ENCODE peak calls at places on chromosomes 12 and 14, in ten cellular contexts. P, I, D, U, Q, T, V, C, X and F are unnamed samples.

GRCh38 chr14:26138764-26139445 is 458.9 kb downstream of the NOVA1 start:
- DNase-seq in P (no peak), I (no peak), D (no peak), U (no peak), Q (peak), T (no peak), V (peak), C (no peak), X (no peak), F (no peak)

GRCh38 chr12:92640686-92641085 is 62.1 kb upstream of the PLEKHG7 start:
- DNase-seq in P (no peak), I (no peak), D (no peak), U (no peak), Q (no peak), T (no peak), V (no peak), C (no peak), X (no peak), F (no peak)

GRCh38 chr12:103102225-103102744 is 144.8 kb downstream of the ASCL1 start:
- DNase-seq in P (no peak), I (no peak), D (no peak), U (no peak), Q (no peak), T (no peak), V (no peak), C (no peak), X (no peak), F (no peak)

GRCh38 chr12:132243596-132244289 is 85.6 kb downstream of the GALNT9 start:
- DNase-seq in P (no peak), I (no peak), D (no peak), U (no peak), Q (no peak), T (no peak), V (peak), C (no peak), X (peak), F (peak)

GRCh38 chr14:76550534-76550933 is 174.6 kb downstream of the ESRRB start:
- DNase-seq in P (no peak), I (no peak), D (no peak), U (no peak), Q (no peak), T (no peak), V (no peak), C (no peak), X (no peak), F (peak)

GRCh38 chr14:101600891-101601602 is 39.8 kb downstream of the DIO3 start:
- DNase-seq in P (peak), I (no peak), D (no peak), U (no peak), Q (no peak), T (no peak), V (no peak), C (peak), X (peak), F (no peak)

GRCh38 chr12:93358821-93359220 is 18.9 kb upstream of the NUDT4 start:
- DNase-seq in P (no peak), I (no peak), D (no peak), U (no peak), Q (no peak), T (no peak), V (no peak), C (no peak), X (no peak), F (no peak)

GRCh38 chr12:1607940-1608782 is 13.8 kb upstream of the FBXL14 start:
- DNase-seq in P (no peak), I (no peak), D (no peak), U (no peak), Q (peak), T (no peak), V (no peak), C (no peak), X (no peak), F (no peak)

GRCh38 chr12:6038160-6038559 is 86.3 kb downstream of the VWF start:
- DNase-seq in P (peak), I (peak), D (no peak), U (peak), Q (peak), T (no peak), V (peak), C (no peak), X (no peak), F (peak)

GRCh38 chr12:3821441-3821840 is 51.8 kb downstream of the PARP11 start:
- DNase-seq in P (no peak), I (no peak), D (no peak), U (no peak), Q (no peak), T (no peak), V (no peak), C (no peak), X (no peak), F (peak)

GRCh38 chr12:89603678-89604077 is 77.8 kb upstream of the POC1B start:
- DNase-seq in P (no peak), I (no peak), D (no peak), U (no peak), Q (no peak), T (no peak), V (no peak), C (no peak), X (no peak), F (no peak)

GRCh38 chr14:67003009-67003753 is 186.1 kb upstream of the GARIN2 start:
- DNase-seq in P (no peak), I (no peak), D (no peak), U (no peak), Q (no peak), T (no peak), V (no peak), C (no peak), X (no peak), F (no peak)

GRCh38 chr12:19639781-19640180 is 200.5 kb downstream of the AEBP2 start:
- DNase-seq in P (no peak), I (no peak), D (no peak), U (no peak), Q (no peak), T (no peak), V (no peak), C (no peak), X (no peak), F (no peak)

GRCh38 chr14:71460091-71460490 is 472.1 kb upstream of the RGS6 start:
- DNase-seq in P (no peak), I (no peak), D (no peak), U (no peak), Q (no peak), T (no peak), V (no peak), C (no peak), X (no peak), F (no peak)

GRCh38 chr12:109678732-109679131 is 34.9 kb upstream of the FAM222A start:
- DNase-seq in P (peak), I (no peak), D (no peak), U (peak), Q (no peak), T (no peak), V (peak), C (no peak), X (no peak), F (peak)

GRCh38 chr12:129911437-129912049 is 7.7 kb upstream of the TMEM132D start:
- DNase-seq in P (peak), I (peak), D (no peak), U (peak), Q (peak), T (no peak), V (peak), C (no peak), X (no peak), F (peak)

GRCh38 chr12:6735448-6736191 is 11.8 kb downstream of the COPS7A start:
- DNase-seq in P (peak), I (peak), D (no peak), U (peak), Q (peak), T (peak), V (peak), C (peak), X (no peak), F (peak)

GRCh38 chr12:49792976-49793580 is 35.1 kb downstream of the NCKAP5L start:
- DNase-seq in P (peak), I (no peak), D (no peak), U (no peak), Q (no peak), T (no peak), V (no peak), C (no peak), X (no peak), F (no peak)

GRCh38 chr12:89486231-89486630 is 38.4 kb downstream of the GALNT4 start:
- DNase-seq in P (no peak), I (no peak), D (no peak), U (no peak), Q (no peak), T (no peak), V (no peak), C (no peak), X (no peak), F (no peak)

GRCh38 chr12:80576641-80577418 is 130.6 kb upstream of the MYF6 start:
- DNase-seq in P (no peak), I (no peak), D (no peak), U (no peak), Q (no peak), T (no peak), V (no peak), C (no peak), X (no peak), F (no peak)

GRCh38 chr12:75979181-75979580 is 52.4 kb downstream of the PHLDA1 start:
- DNase-seq in P (no peak), I (no peak), D (peak), U (no peak), Q (peak), T (peak), V (no peak), C (no peak), X (no peak), F (no peak)

GRCh38 chr12:111242190-111242589 is 126.7 kb downstream of the PHETA1 start:
- DNase-seq in P (no peak), I (no peak), D (no peak), U (no peak), Q (no peak), T (no peak), V (no peak), C (no peak), X (no peak), F (no peak)

GRCh38 chr12:51000245-51000644 is 25.9 kb downstream of the SLC11A2 start:
- DNase-seq in P (no peak), I (no peak), D (no peak), U (no peak), Q (peak), T (no peak), V (no peak), C (no peak), X (no peak), F (no peak)